ENCODE peak calls at places on chromosomes 13 and 19, in ten cellular contexts. Q is mucosa of gallbladder; F is DMS79; A is H1; B is NCI-H1694; Z is stimulated activated CD4-positive, alpha-beta T cell treated with anti-CD3 and anti-CD28 coated beads, Interleukin-1b, Interleukin-23, amount 100 ng/mL, for 4 hours; H is M059J; L is BE2C; I is mesothelial cell of epicardium; X is WERI-Rb-1. T is an unnamed sample.

GRCh38 chr19:37654525-37654832 is 786 bp downstream of the ZFP30 start:
- DNase-seq in B (peak), L (no peak), I (no peak), A (no peak), Z (no peak), H (peak), F (no peak), X (no peak), Q (peak), T (no peak)

GRCh38 chr13:46593403-46593802 is 40.4 kb downstream of the LRCH1 start:
- DNase-seq in I (no peak), X (no peak), B (no peak), L (no peak), Z (peak), H (no peak), F (no peak), A (no peak), Q (no peak), T (no peak)

GRCh38 chr19:49749055-49749716 is 13.9 kb downstream of the TSKS start:
- DNase-seq in X (no peak), H (no peak), I (no peak), Q (no peak), L (no peak), Z (no peak), F (no peak), B (no peak), A (no peak), T (no peak)

GRCh38 chr13:63307239-63307638 is 1891.6 kb upstream of the PCDH20 start:
- DNase-seq in L (no peak), Z (no peak), Q (no peak), H (peak), I (no peak), B (no peak), X (no peak), A (no peak), F (no peak), T (peak)

GRCh38 chr19:1945899-1946298 is 4.9 kb downstream of the CSNK1G2 start:
- DNase-seq in I (peak), Z (no peak), F (no peak), L (peak), X (peak), Q (no peak), A (no peak), H (no peak), B (peak), T (peak)

GRCh38 chr19:35618857-35619256 is 6.3 kb downstream of the HAUS5 start:
- DNase-seq in X (no peak), B (no peak), Q (no peak), L (no peak), I (no peak), H (no peak), Z (no peak), F (no peak), A (no peak), T (no peak)

GRCh38 chr19:3403489-3404323 is 37.3 kb downstream of the NFIC start:
- DNase-seq in X (no peak), B (no peak), Z (no peak), F (no peak), H (peak), A (no peak), L (no peak), Q (peak), I (no peak), T (peak)

GRCh38 chr19:46265217-46265828 is 31.5 kb upstream of the HIF3A start:
- DNase-seq in I (peak), X (peak), F (peak), B (peak), Z (peak), L (peak), H (peak), A (peak), Q (peak), T (no peak)

GRCh38 chr13:73189365-73189764 is 130.6 kb downstream of the KLF5 start:
- DNase-seq in Z (no peak), X (no peak), B (no peak), I (no peak), F (no peak), H (no peak), L (no peak), Q (no peak), A (no peak), T (no peak)

GRCh38 chr13:23159205-23159586 is 21.6 kb upstream of the SGCG start:
- DNase-seq in B (no peak), Q (no peak), F (no peak), Z (peak), H (peak), A (no peak), I (peak), L (peak), X (peak), T (no peak)

GRCh38 chr19:55149078-55150003 is at the start of gene TNNT1:
- DNase-seq in Z (no peak), F (no peak), X (no peak), I (peak), A (no peak), H (no peak), B (no peak), L (no peak), Q (no peak), T (no peak)

GRCh38 chr13:51230473-51231105 is 8.4 kb downstream of the FAM124A start:
- DNase-seq in Z (no peak), A (no peak), X (peak), L (no peak), Q (peak), H (peak), F (no peak), B (no peak), I (no peak), T (peak)

GRCh38 chr19:5964816-5965565 is 12.9 kb downstream of the RANBP3 start:
- DNase-seq in X (no peak), H (no peak), A (no peak), B (no peak), I (no peak), Z (no peak), Q (no peak), L (no peak), F (no peak), T (no peak)

GRCh38 chr19:38564981-38565685 is 52.6 kb downstream of the MAP4K1 start:
- DNase-seq in I (no peak), L (peak), X (no peak), Q (no peak), A (no peak), F (no peak), H (no peak), B (no peak), Z (no peak), T (no peak)

T was measured in pancreas.